ENCODE peak calls at places on chromosomes 6 and 20, in four cellular contexts. V is astrocyte, B is cardiac fibroblast, R is GM23248. U is an unnamed sample.

GRCh38 chr6:135995160-135995898 is 143.8 kb downstream of the PDE7B start:
- DNase-seq in V (peak), B (peak), R (peak), U (peak)

GRCh38 chr6:65937982-65938381 is 231.0 kb upstream of the EYS start:
- DNase-seq in V (peak), B (peak), R (no peak), U (peak)

GRCh38 chr20:32457476-32457986 is 99.4 kb downstream of the ASXL1 start:
- DNase-seq in V (peak), B (peak), R (peak), U (peak)

GRCh38 chr6:146785001-146785585 is 186.3 kb downstream of the ADGB start:
- DNase-seq in V (peak), B (peak), R (peak), U (peak)

GRCh38 chr20:63249891-63250290 is 4.4 kb downstream of the NKAIN4 start:
- DNase-seq in V (no peak), B (no peak), R (no peak), U (no peak)

GRCh38 chr20:1327241-1327653 is 1.7 kb downstream of the SDCBP2 start:
- DNase-seq in V (peak), B (peak), R (peak), U (peak)

GRCh38 chr6:95686272-95686671 is 108.9 kb downstream of the MANEA start:
- DNase-seq in V (no peak), B (no peak), R (no peak), U (no peak)

GRCh38 chr20:45354423-45355208 is 6.4 kb upstream of the SDC4 start:
- DNase-seq in V (peak), B (peak), R (peak), U (no peak)

GRCh38 chr20:39853664-39854063 is 835.4 kb downstream of the MAFB start:
- DNase-seq in V (peak), B (peak), R (peak), U (peak)

GRCh38 chr20:56773731-56774130 is 144.6 kb downstream of the TFAP2C start:
- DNase-seq in V (no peak), B (no peak), R (no peak), U (no peak)

GRCh38 chr6:6918216-6918983 is 189.4 kb upstream of the RREB1 start:
- DNase-seq in V (peak), B (peak), R (peak), U (peak)

GRCh38 chr6:95978230-95978629 is 37.5 kb upstream of the FUT9 start:
- DNase-seq in V (no peak), B (no peak), R (no peak), U (no peak)

GRCh38 chr6:322205-322930 is 30.1 kb downstream of the DUSP22 start:
- DNase-seq in V (no peak), B (no peak), R (no peak), U (no peak)

GRCh38 chr6:26240157-26240980 is 124.6 kb upstream of the BTN3A2 start:
- DNase-seq in V (peak), B (peak), R (peak), U (peak)

GRCh38 chr6:118743744-118744143 is 92.4 kb upstream of the CEP85L start:
- DNase-seq in V (peak), B (no peak), R (peak), U (peak)

GRCh38 chr6:105954148-105954547 is 132.0 kb upstream of the PRDM1 start:
- DNase-seq in V (no peak), B (no peak), R (no peak), U (no peak)

DNA sequence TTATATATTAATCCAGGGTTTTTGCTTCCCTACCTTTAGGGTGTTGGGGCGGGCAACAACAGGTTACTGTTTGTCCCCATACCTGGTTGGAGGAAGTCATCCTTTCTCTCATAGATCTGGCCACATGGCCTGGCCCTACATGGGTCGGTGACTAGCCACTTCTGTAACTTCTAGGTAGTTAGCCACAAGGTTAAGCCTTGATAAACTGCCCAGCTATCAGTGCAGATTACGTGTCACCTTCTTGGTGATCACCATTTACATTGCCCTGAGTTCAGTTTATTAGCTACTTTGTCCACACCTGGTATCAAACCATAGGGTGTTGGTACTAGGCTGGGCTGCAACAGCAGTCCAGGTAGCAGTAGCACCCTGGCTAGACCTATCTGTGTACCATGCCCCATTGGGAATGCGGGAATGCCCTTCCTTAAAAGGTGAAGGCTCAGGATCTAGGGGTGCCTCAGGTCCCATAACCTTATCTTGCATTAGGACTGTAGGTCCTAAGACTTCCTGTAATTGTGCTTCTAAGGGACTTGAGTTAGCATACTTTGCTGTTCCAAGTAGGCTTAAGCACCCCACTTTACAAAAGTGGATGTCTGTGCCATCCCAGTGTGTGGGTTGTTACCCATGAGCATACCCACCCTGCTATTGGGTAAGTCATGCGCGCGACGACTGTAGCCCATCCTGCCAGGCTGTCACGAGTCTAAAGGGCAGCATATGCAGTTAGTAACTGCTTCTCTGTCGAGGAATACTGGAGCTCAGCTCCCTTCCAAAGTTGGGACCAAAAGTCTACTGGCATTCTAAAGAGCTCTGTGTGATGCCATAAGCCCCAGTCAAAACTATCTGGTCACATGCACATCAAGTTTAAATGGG is 5.2 kb downstream of the ZKSCAN3 start:
- DNase-seq in V (no peak), B (no peak), R (no peak), U (no peak)
- H3K4me3 ChIP-seq in V (peak), B (peak), R (peak), U (peak)

GRCh38 chr6:15365273-15365687 is 119.4 kb downstream of the JARID2 start:
- DNase-seq in V (peak), B (peak), R (peak), U (peak)
- H3K4me3 ChIP-seq in V (peak), B (no peak), R (peak), U (no peak)

GRCh38 chr6:44974511-44974910 is 353.6 kb upstream of the RUNX2 start:
- DNase-seq in V (no peak), B (no peak), R (no peak), U (no peak)

GRCh38 chr6:44969446-44970175 is 358.5 kb upstream of the RUNX2 start:
- DNase-seq in V (peak), B (peak), R (peak), U (no peak)

GRCh38 chr6:44977406-44977740 is 350.8 kb upstream of the RUNX2 start:
- DNase-seq in V (no peak), B (no peak), R (no peak), U (no peak)

GRCh38 chr6:44976677-44977405 is 351.3 kb upstream of the RUNX2 start:
- DNase-seq in V (peak), B (peak), R (peak), U (peak)

GRCh38 chr6:44972710-44973109 is 355.4 kb upstream of the RUNX2 start:
- DNase-seq in V (no peak), B (no peak), R (no peak), U (no peak)
- H3K4me3 ChIP-seq in V (no peak), B (no peak), R (no peak), U (no peak)

GRCh38 chr6:44123544-44123943 is 3.7 kb downstream of the MRPL14 start:
- DNase-seq in V (no peak), B (no peak), R (no peak), U (no peak)
- H3K4me3 ChIP-seq in V (no peak), B (no peak), R (no peak), U (no peak)

GRCh38 chr6:43052225-43052841 is 1.3 kb downstream of the CUL7 start:
- DNase-seq in V (no peak), B (no peak), R (no peak), U (no peak)
- H3K4me3 ChIP-seq in V (peak), B (peak), R (peak), U (peak)